ENCODE peak calls at places on chromosomes 2 and 18, in five cellular contexts. M is SK-N-SH, T is A549, V is IMR-90, F is GM12878. I is an unnamed sample.
A peak's percentile ranks its signal among the peaks of the same experiment; 100 is the strongest.

GRCh38 chr2:239264838-239265651 is 135.8 kb downstream of the HDAC4 start:
- DNase-seq in T (peak; percentile 36), F (no peak), V (peak; percentile 61), M (no peak), I (no peak)

GRCh38 chr2:159209341-159210306 is 76.9 kb downstream of the WDSUB1 start:
- DNase-seq in V (no peak), T (no peak), F (peak; percentile 19), M (no peak), I (no peak)

GRCh38 chr2:168244318-168244717 is 3.1 kb downstream of the STK39 start:
- DNase-seq in V (no peak), F (no peak), M (no peak), T (no peak), I (no peak)

GRCh38 chr2:120687210-120687609 is 48.5 kb upstream of the GLI2 start:
- DNase-seq in F (no peak), V (no peak), T (no peak), M (no peak), I (no peak)

GRCh38 chr2:239096676-239097427 is 249.0 kb downstream of the TWIST2 start:
- DNase-seq in F (no peak), V (no peak), M (peak; percentile 86), T (no peak), I (no peak)

GRCh38 chr2:110101911-110102774 is 13.5 kb downstream of the MALL start:
- DNase-seq in T (peak; percentile 29), V (peak; percentile 17), F (no peak), M (peak; percentile 34), I (peak; percentile 26)

GRCh38 chr2:209391776-209392401 is 32.0 kb upstream of the MAP2 start:
- DNase-seq in T (no peak), V (peak; percentile 0), F (no peak), M (no peak), I (no peak)

GRCh38 chr2:55490554-55490953 is 29.0 kb upstream of the CFAP36 start:
- DNase-seq in M (no peak), F (no peak), V (peak; percentile 82), T (no peak), I (no peak)

GRCh38 chr2:66849128-66849527 is 414.2 kb downstream of the MEIS1 start:
- DNase-seq in F (no peak), M (no peak), V (no peak), T (no peak), I (no peak)

GRCh38 chr18:13558132-13558531 is 168.2 kb downstream of the FAM210A start:
- DNase-seq in F (no peak), V (peak; percentile 11), M (peak; percentile 83), T (peak; percentile 32), I (peak; percentile 34)

GRCh38 chr2:236238756-236239155 is 25.4 kb downstream of the ASB18 start:
- DNase-seq in V (no peak), F (no peak), M (no peak), T (no peak), I (no peak)

GRCh38 chr2:164717000-164717597 is 95.8 kb upstream of the GRB14 start:
- DNase-seq in V (peak; percentile 35), F (no peak), T (no peak), M (no peak), I (no peak)

GRCh38 chr2:37781028-37781427 is 109.6 kb upstream of the CDC42EP3 start:
- DNase-seq in F (no peak), V (peak; percentile 86), M (no peak), T (peak; percentile 39), I (no peak)

GRCh38 chr2:191901031-191901430 is 54.1 kb upstream of the CAVIN2 start:
- DNase-seq in M (no peak), T (no peak), V (no peak), F (no peak), I (peak; percentile 29)

GRCh38 chr2:111171337-111171930 is 50.7 kb downstream of the BCL2L11 start:
- DNase-seq in M (no peak), T (no peak), F (no peak), V (no peak), I (no peak)

GRCh38 chr2:73089270-73090030 is 17.9 kb upstream of the SFXN5 start:
- DNase-seq in T (peak; percentile 59), F (no peak), V (peak; percentile 100), M (no peak), I (no peak)

GRCh38 chr2:43169091-43169936 is 57.1 kb downstream of the ZFP36L2 start:
- DNase-seq in F (peak; percentile 77), V (no peak), M (no peak), T (no peak), I (no peak)

GRCh38 chr2:201130524-201131186 is 14.7 kb downstream of the CFLAR start:
- DNase-seq in F (no peak), V (peak; percentile 91), T (no peak), M (no peak), I (no peak)

GRCh38 chr2:74625658-74626425 is 22.3 kb downstream of the M1AP start:
- DNase-seq in M (no peak), T (no peak), F (no peak), V (peak; percentile 2), I (no peak)

GRCh38 chr2:47089083-47089464 is 66.0 kb downstream of the STPG4 start:
- DNase-seq in V (peak; percentile 77), M (peak; percentile 38), T (no peak), F (no peak), I (no peak)

GRCh38 chr18:52499646-52500045 is 159.6 kb downstream of the DCC start:
- DNase-seq in M (no peak), V (no peak), F (no peak), T (peak; percentile 19), I (no peak)

GRCh38 chr2:195820867-195821565 is 164.0 kb downstream of the SLC39A10 start:
- DNase-seq in F (no peak), M (no peak), V (peak; percentile 1), T (no peak), I (no peak)

GRCh38 chr2:19073522-19073921 is 284.9 kb downstream of the OSR1 start:
- DNase-seq in F (no peak), M (no peak), V (peak; percentile 83), T (peak; percentile 59), I (peak; percentile 51)

GRCh38 chr18:25299426-25299825 is 52.5 kb downstream of the ZNF521 start:
- DNase-seq in F (no peak), M (no peak), T (no peak), V (peak; percentile 86), I (no peak)

GRCh38 chr2:71685073-71685848 is 231.9 kb downstream of the DYSF start:
- DNase-seq in M (no peak), V (no peak), T (no peak), F (no peak), I (no peak)

GRCh38 chr2:9205963-9206948 is at the start of gene ASAP2:
- DNase-seq in T (peak; percentile 90), M (peak; percentile 99), F (no peak), V (peak; percentile 68), I (peak; percentile 80)

GRCh38 chr2:9205481-9205880 is 1.1 kb upstream of the ASAP2 start:
- DNase-seq in M (no peak), T (no peak), V (no peak), F (no peak), I (no peak)

GRCh38 chr2:9204939-9205338 is 1.7 kb upstream of the ASAP2 start:
- DNase-seq in T (no peak), F (no peak), M (no peak), V (no peak), I (no peak)

GRCh38 chr2:9207641-9208301 is 1.2 kb downstream of the ASAP2 start:
- DNase-seq in V (no peak), M (peak; percentile 84), F (no peak), T (peak; percentile 57), I (peak; percentile 73)

GRCh38 chr2:9206991-9207640 is 504 bp downstream of the ASAP2 start:
- DNase-seq in V (no peak), M (peak; percentile 82), F (no peak), T (peak; percentile 35), I (no peak)
- TF ChIP-seq RFX5 in V (no peak), M (no peak), F (no peak), T (no peak), I (no peak)

DNA sequence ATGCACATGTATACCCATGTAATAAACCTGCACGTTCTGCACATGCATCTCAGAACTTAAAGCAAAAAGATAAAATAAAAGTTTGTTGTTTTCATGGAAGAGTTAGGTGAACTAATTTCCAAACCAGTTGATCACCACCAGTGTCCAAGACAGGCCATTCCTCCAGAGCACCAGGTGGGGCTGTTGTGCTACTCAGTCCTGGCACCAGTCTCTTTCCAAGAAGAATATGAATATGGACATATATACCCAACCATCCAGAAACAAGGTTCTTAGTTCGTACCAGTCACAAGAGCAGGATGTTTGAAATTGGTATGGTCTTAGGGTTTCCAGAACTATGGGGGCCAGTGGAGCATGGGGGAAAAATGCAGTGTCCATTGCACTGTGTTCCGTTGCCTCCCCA is 17.2 kb upstream of the TNP1 start:
- DNase-seq in F (no peak), V (no peak), T (no peak), M (no peak), I (no peak)
- TF ChIP-seq CTCF in F (peak; percentile 40), V (no peak), T (no peak), M (peak; percentile 39), I (peak; percentile 43)

GRCh38 chr2:11359865-11360264 is 15.4 kb upstream of the ROCK2 start:
- DNase-seq in T (no peak), M (no peak), F (no peak), V (no peak), I (no peak)

GRCh38 chr2:11357428-11357972 is 13.1 kb upstream of the ROCK2 start:
- DNase-seq in T (no peak), M (no peak), V (no peak), F (no peak), I (no peak)

GRCh38 chr2:11355194-11356053 is 11.0 kb upstream of the ROCK2 start:
- DNase-seq in F (no peak), T (no peak), V (no peak), M (no peak), I (no peak)

GRCh38 chr2:11354363-11355154 is 10.1 kb upstream of the ROCK2 start:
- DNase-seq in F (no peak), M (no peak), V (no peak), T (no peak), I (no peak)

DNA sequence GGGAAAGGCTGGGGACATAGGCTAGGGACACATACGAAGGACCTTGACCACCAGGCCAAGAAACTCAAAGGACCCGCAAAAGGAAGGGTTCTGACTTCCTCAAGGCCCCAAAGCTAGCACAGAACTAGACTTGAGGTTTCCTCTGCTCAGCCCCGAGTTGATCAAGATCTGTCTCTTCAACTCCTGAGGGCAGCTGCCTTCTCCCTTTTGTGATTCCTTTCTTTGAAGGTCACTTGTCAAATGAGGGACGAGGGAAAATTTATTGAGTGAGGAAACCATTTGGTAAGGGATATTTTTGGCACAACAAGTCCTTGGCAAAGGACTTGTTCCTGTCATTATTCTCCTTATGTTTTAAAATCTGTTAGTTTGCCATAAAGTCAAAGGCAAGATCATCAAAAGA is 12.3 kb upstream of the ROCK2 start:
- DNase-seq in T (no peak), F (no peak), V (no peak), M (no peak), I (no peak)
- TF ChIP-seq RFX5 in T (no peak), F (no peak), V (no peak), M (no peak), I (no peak)

DNA sequence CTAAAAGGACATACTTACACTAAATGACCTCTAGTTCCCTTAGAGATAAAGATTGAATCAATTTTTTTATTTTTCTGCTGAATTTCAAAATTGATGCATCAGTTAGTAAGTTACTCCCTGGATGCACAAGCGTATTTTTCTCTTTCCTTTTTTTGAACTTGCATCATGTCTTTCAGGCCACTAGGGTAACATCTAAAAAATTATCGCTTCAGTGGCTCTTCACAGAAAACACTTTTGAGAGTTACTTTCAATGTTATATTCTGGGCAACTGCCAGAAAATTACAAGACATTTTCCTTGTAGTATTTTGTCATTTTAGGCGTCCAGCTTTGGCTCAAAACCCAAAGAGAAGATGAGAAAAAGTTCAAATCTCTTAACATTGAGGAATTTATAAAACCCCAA is 59.8 kb downstream of the DSEL start:
- DNase-seq in F (no peak), T (no peak), M (no peak), V (no peak), I (no peak)
- TF ChIP-seq CTCF in F (no peak), T (no peak), M (peak; percentile 17), V (no peak), I (no peak)

GRCh38 chr2:10257036-10257435 is 45.7 kb upstream of the HPCAL1 start:
- DNase-seq in T (no peak), M (no peak), V (no peak), F (no peak), I (no peak)
- TF ChIP-seq RFX5 in T (no peak), M (no peak), V (no peak), F (no peak), I (no peak)